ENCODE peak calls at places on chromosomes 6 and 20, in five cellular contexts. P is esophagus muscularis mucosa, U is upper lobe of left lung, T is HepG2, S is ovary. L is an unnamed sample.

GRCh38 chr20:62822788-62823651 is 6.2 kb downstream of the COL9A3 start:
- DNase-seq in P (no peak), U (no peak), T (peak), S (no peak), L (no peak)

GRCh38 chr6:32844839-32845372 is 1.1 kb upstream of the PSMB8 start:
- DNase-seq in P (no peak), T (no peak), U (no peak), S (no peak), L (no peak)

GRCh38 chr6:113718588-113718987 is 138.6 kb upstream of the MARCKS start:
- DNase-seq in T (no peak), S (no peak), P (no peak), U (no peak), L (no peak)

GRCh38 chr6:16555550-16555949 is 205.7 kb downstream of the ATXN1 start:
- DNase-seq in S (no peak), P (no peak), T (no peak), U (no peak), L (no peak)

GRCh38 chr20:54497931-54498718 is 22.7 kb downstream of the DOK5 start:
- DNase-seq in T (no peak), U (no peak), P (no peak), S (no peak), L (no peak)

GRCh38 chr20:13331536-13331935 is 110.5 kb downstream of the ISM1 start:
- DNase-seq in P (no peak), U (no peak), T (peak), S (no peak), L (no peak)

GRCh38 chr6:1199981-1200637 is 111.8 kb upstream of the FOXQ1 start:
- DNase-seq in P (no peak), T (no peak), S (no peak), U (no peak), L (no peak)

GRCh38 chr6:154478691-154479090 is 31.8 kb downstream of the CNKSR3 start:
- DNase-seq in S (no peak), T (no peak), U (no peak), P (no peak), L (no peak)

GRCh38 chr20:36074983-36075382 is 79.6 kb upstream of the EPB41L1 start:
- DNase-seq in S (no peak), P (no peak), U (no peak), T (no peak), L (no peak)

GRCh38 chr6:150129616-150130505 is 13.0 kb upstream of the PPP1R14C start:
- DNase-seq in S (no peak), P (no peak), T (no peak), U (no peak), L (no peak)

GRCh38 chr20:4069741-4070140 is 54.4 kb upstream of the RNF24 start:
- DNase-seq in P (no peak), U (no peak), T (no peak), S (no peak), L (no peak)
- TF ChIP-seq POLR2A in P (no peak), U (no peak), T (no peak), S (no peak), L (no peak)

DNA sequence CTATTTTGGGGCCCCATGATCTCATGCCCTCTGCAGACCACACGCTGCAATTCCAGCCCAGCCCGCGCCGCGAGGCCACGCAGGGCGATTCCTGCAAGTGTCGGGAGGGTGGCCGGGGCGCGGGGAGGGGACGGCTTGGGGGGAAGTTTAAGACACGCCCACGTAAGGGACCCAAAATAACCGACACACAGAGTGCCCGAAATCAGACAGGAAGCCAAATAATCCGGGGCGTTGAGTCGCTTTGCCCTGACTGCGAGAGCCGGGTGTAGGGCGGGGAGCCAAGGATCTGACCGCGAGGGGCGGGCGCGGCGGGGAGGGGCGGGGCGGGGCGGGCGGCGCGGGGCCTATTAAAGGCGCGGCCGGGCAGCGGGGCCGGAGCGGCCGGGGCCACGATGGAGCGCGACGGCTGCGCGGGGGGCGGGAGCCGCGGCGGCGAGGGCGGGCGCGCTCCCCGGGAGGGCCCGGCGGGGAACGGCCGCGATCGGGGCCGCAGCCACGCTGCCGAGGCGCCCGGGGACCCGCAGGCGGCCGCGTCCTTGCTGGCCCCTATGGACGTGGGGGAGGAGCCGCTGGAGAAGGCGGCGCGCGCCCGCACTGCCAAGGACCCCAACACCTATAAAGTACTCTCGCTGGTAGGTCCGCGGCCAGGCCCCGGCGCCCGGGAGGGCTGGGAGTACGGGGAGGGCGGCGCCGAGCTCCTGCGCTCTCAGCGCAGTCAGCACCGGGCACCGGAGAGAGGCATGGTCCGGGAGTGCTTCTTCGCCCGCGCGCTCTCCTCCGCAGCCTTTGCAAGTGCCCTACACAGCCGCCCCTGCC is at the start of gene ENPP1:
- DNase-seq in S (peak), U (peak), P (no peak), T (peak), L (peak)
- TF ChIP-seq CTCF in S (no peak), U (peak), P (peak), T (peak), L (peak)

GRCh38 chr20:64258071-64258823 is 2.7 kb downstream of the PCMTD2 start:
- DNase-seq in P (no peak), U (no peak), S (no peak), T (no peak), L (no peak)

GRCh38 chr20:64257107-64257757 is 1.7 kb downstream of the PCMTD2 start:
- DNase-seq in U (no peak), P (no peak), T (no peak), S (peak), L (no peak)

GRCh38 chr20:64264091-64264490 is 8.5 kb downstream of the PCMTD2 start:
- DNase-seq in U (no peak), P (no peak), S (no peak), T (no peak), L (no peak)

GRCh38 chr20:64260239-64260638 is 4.7 kb downstream of the PCMTD2 start:
- DNase-seq in S (peak), U (no peak), T (no peak), P (no peak), L (no peak)

DNA sequence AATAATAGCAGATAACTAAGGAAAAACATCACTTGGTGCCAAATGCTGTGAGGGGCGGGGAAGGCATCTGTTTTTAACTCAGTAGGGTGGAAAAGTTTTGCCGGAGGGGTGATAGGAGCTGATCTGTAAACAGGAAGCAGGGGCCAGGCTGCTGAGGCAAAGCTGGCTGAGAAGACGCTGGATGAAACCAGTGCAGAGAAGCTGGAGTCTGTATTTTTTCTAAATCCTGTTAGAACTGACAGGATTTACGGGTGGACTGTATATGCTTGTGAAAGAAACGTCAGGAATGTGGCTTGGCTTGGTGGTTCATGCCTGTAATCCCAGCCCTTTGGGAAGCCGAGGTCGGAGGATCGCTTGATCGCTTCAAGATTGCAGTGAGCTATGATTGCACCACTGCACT is 5.6 kb downstream of the PCMTD2 start:
- DNase-seq in P (no peak), T (no peak), U (no peak), S (peak), L (peak)
- TF ChIP-seq EP300 in P (no peak), T (no peak), U (no peak), S (no peak), L (peak)

GRCh38 chr6:56953597-56954388 is 1.1 kb upstream of the BEND6 start:
- DNase-seq in U (no peak), T (no peak), P (no peak), S (no peak), L (no peak)

GRCh38 chr6:56956481-56956880 is 1.6 kb downstream of the BEND6 start:
- DNase-seq in S (no peak), P (no peak), U (no peak), T (no peak), L (no peak)

GRCh38 chr6:56954389-56955170 is at the start of gene BEND6:
- DNase-seq in P (no peak), T (peak), S (peak), U (no peak), L (no peak)

GRCh38 chr6:56957856-56958255 is 2.9 kb downstream of the BEND6 start:
- DNase-seq in T (no peak), S (no peak), P (no peak), U (no peak), L (no peak)

DNA sequence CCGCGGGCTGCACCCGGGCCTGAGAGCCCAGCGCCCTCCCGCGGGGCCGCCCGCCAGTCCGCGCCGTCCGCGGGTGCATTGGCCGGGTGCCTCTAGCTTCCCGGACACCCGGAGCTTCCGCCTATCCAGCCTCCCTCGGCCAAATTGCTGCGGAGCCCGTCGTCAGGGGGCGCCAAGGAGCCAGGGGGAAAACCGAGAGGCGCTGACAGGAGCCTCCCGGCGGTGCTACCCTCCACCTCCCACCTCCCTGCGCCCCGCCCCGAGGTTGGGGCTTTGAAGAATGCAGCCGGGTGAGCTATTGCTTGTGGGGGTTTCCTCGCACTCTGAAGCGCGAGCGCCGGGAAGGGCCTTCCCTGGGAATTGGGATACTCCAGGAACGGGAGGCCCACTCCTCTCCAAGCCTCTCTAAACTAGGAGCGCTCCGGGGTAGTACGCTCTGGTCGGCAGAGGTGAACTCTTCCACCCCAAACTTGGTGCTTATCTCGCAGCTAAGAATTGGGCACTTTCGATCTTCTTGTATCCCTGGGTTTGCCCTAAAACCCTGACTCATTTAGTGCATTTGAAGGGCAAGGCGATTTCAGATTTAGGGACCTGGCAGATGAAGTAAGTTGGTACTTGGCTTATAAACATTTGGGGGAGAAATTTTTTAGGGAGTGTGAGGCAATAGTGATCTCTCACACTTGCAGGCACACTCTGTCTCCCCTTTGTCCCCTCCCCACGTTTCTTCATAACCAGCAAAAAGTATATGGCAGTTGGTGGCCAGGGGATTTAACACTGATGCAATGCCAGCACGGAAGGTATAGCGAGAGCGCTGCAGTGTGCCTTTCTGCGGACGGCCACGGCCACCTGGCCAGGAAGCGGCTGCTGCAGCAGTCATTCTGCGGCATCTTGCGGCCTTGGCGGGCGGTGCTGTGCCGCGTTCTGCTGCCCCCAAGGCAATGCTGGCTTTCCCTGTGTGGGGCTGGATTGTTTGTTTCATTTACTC is 556 bp downstream of the BEND6 start:
- DNase-seq in U (peak), T (peak), P (no peak), S (peak), L (peak)
- TF ChIP-seq POLR2A in U (no peak), T (no peak), P (no peak), S (no peak), L (no peak)

GRCh38 chr6:107418118-107418517 is 41.2 kb downstream of the PDSS2 start:
- DNase-seq in U (no peak), S (no peak), P (no peak), T (peak), L (no peak)
- TF ChIP-seq CTCF in U (no peak), S (no peak), P (no peak), T (peak), L (no peak)

DNA sequence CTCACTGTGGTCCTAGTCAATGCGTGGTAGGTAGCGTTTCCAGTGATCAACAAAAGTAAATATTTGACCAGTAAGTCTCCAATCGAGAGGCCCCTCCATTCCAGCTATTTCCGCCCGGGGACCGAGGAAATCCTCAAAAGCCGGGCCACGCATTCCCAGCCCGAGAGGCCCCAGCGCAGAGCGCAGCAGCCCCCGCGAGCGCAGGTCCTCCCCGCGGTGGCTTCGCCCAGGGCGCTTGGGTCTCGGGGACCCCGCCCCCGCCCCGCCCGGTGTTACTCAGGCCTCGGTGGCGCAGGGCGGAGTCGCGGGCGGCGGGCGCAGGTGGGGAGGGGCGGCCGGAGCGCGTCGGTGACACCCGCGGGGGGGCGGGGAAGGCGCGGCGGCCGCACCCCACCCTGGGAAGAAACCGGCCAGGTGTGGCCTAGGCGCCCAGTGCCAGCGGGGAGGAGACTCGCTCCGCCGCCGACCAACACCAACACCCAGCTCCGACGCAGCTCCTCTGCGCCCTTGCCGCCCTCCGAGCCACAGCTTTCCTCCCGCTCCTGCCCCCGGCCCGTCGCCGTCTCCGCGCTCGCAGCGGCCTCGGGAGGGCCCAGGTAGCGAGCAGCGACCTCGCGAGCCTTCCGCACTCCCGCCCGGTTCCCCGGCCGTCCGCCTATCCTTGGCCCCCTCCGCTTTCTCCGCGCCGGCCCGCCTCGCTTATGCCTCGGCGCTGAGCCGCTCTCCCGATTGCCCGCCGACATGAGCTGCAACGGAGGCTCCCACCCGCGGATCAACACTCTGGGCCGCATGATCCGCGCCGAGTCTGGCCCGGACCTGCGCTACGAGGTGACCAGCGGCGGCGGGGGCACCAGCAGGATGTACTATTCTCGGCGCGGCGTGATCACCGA is at the start of gene DSP:
- DNase-seq in T (peak), U (peak), P (peak), S (peak), L (no peak)
- TF ChIP-seq EP300 in T (peak), U (no peak), P (no peak), S (no peak), L (no peak)

GRCh38 chr6:79152269-79152737 is 74.2 kb upstream of the PHIP start:
- DNase-seq in P (no peak), U (no peak), T (peak), S (no peak), L (no peak)
- TF ChIP-seq POLR2A in P (no peak), U (no peak), T (no peak), S (no peak), L (no peak)